ENCODE peak calls at places on chromosomes 2 and 18, in nine cellular contexts. W is fibroblast of mammary gland, O is hepatic stellate cell, U is thoracic aorta, E is mucosa of gallbladder, K is AG10803, X is activated B cell treated with CpG ODN at 0.5 μM for 24 hours, Q is HT-29, R is foreskin keratinocyte. N is an unnamed sample.
A peak's percentile ranks its signal among the peaks of the same experiment; 100 is the strongest.

GRCh38 chr2:68690851-68691250 is 43.8 kb upstream of the ARHGAP25 start:
- DNase-seq in W (no peak), O (no peak), U (no peak), E (no peak), K (no peak), X (no peak), Q (no peak), R (no peak), N (no peak)

GRCh38 chr18:34661464-34662087 is 48.5 kb upstream of the DTNA start:
- DNase-seq in W (peak; percentile 67), O (peak; percentile 34), U (no peak), E (no peak), K (peak; percentile 46), X (no peak), Q (peak; percentile 68), R (no peak), N (peak; percentile 47)

GRCh38 chr2:69054431-69054830 is 41.5 kb downstream of the ANTXR1 start:
- DNase-seq in W (peak; percentile 67), O (no peak), U (no peak), E (no peak), K (peak; percentile 74), X (no peak), Q (no peak), R (no peak), N (no peak)

GRCh38 chr18:36308711-36309435 is 11.4 kb downstream of the FHOD3 start:
- DNase-seq in W (no peak), O (no peak), U (no peak), E (no peak), K (no peak), X (no peak), Q (no peak), R (no peak), N (no peak)

GRCh38 chr18:80022613-80023012 is 11.6 kb upstream of the RBFA start:
- DNase-seq in W (peak; percentile 41), O (no peak), U (no peak), E (no peak), K (peak; percentile 11), X (no peak), Q (no peak), R (no peak), N (peak; percentile 21)

GRCh38 chr18:13395577-13395976 is 177.0 kb downstream of the LDLRAD4 start:
- DNase-seq in W (no peak), O (no peak), U (no peak), E (no peak), K (no peak), X (no peak), Q (no peak), R (no peak), N (no peak)

GRCh38 chr2:109479804-109480203 is 134.0 kb downstream of the SEPTIN10 start:
- DNase-seq in W (no peak), O (no peak), U (no peak), E (no peak), K (no peak), X (no peak), Q (no peak), R (no peak), N (no peak)

GRCh38 chr2:233084488-233084887 is 24.3 kb downstream of the INPP5D start:
- DNase-seq in W (no peak), O (no peak), U (no peak), E (peak; percentile 65), K (no peak), X (no peak), Q (no peak), R (no peak), N (no peak)

GRCh38 chr2:239053801-239054503 is 206.1 kb downstream of the TWIST2 start:
- DNase-seq in W (no peak), O (no peak), U (no peak), E (no peak), K (no peak), X (no peak), Q (no peak), R (no peak), N (no peak)

GRCh38 chr18:49022311-49023280 is 71.8 kb upstream of the SMAD7 start:
- DNase-seq in W (no peak), O (no peak), U (no peak), E (no peak), K (no peak), X (no peak), Q (no peak), R (no peak), N (no peak)

GRCh38 chr18:33264566-33264965 is 176.0 kb downstream of the CCDC178 start:
- DNase-seq in W (peak; percentile 1), O (no peak), U (no peak), E (no peak), K (no peak), X (no peak), Q (no peak), R (no peak), N (no peak)

GRCh38 chr18:29147944-29148343 is 971.0 kb upstream of the CDH2 start:
- DNase-seq in W (peak; percentile 81), O (no peak), U (no peak), E (no peak), K (peak; percentile 78), X (no peak), Q (no peak), R (peak; percentile 83), N (peak; percentile 29)

GRCh38 chr18:74947417-74947816 is 261.5 kb downstream of the PTGR3 start:
- DNase-seq in W (no peak), O (no peak), U (no peak), E (no peak), K (no peak), X (no peak), Q (no peak), R (no peak), N (no peak)

GRCh38 chr2:196294510-196294909 is 123.1 kb upstream of the STK17B start:
- DNase-seq in W (peak; percentile 51), O (no peak), U (no peak), E (no peak), K (no peak), X (no peak), Q (peak; percentile 32), R (no peak), N (no peak)

GRCh38 chr2:120919771-120920437 is 184.2 kb downstream of the GLI2 start:
- DNase-seq in W (peak; percentile 44), O (no peak), U (no peak), E (no peak), K (peak; percentile 76), X (no peak), Q (no peak), R (no peak), N (no peak)

GRCh38 chr2:234881413-234882241 is 70.2 kb upstream of the SH3BP4 start:
- DNase-seq in W (peak; percentile 92), O (peak; percentile 98), U (peak; percentile 32), E (peak; percentile 79), K (peak; percentile 66), X (no peak), Q (peak; percentile 85), R (peak; percentile 72), N (peak; percentile 64)

GRCh38 chr2:223054193-223054781 is 2.3 kb downstream of the KCNE4 start:
- DNase-seq in W (peak; percentile 89), O (no peak), U (no peak), E (peak; percentile 47), K (peak; percentile 95), X (no peak), Q (no peak), R (no peak), N (peak; percentile 70)

N was measured in foreskin melanocyte.